ENCODE peak calls at places on chromosomes 16 and 17, in four cellular contexts. One of them, this sample, is unnamed.

GRCh38 chr17:37698132-37698615 is 46.7 kb downstream of the HNF1B start:
- DNase-seq in HFFc6: peak
- DNase-seq in choroid plexus epithelial cell: peak
- DNase-seq in K562: no peak
- DNase-seq in this sample: no peak

GRCh38 chr16:19938536-19938935 is 53.9 kb upstream of the GPRC5B start:
- DNase-seq in HFFc6: no peak
- DNase-seq in choroid plexus epithelial cell: no peak
- DNase-seq in K562: no peak
- DNase-seq in this sample: no peak

GRCh38 chr16:65598626-65599025 is 476.8 kb upstream of the CDH11 start:
- DNase-seq in HFFc6: no peak
- DNase-seq in choroid plexus epithelial cell: no peak
- DNase-seq in K562: no peak
- DNase-seq in this sample: no peak

GRCh38 chr16:1645914-1646525 is 32.1 kb upstream of the JPT2 start:
- DNase-seq in HFFc6: peak
- DNase-seq in choroid plexus epithelial cell: peak
- DNase-seq in K562: peak
- DNase-seq in this sample: no peak

GRCh38 chr17:50943575-50943933 is 77.4 kb upstream of the TOB1 start:
- DNase-seq in HFFc6: no peak
- DNase-seq in choroid plexus epithelial cell: no peak
- DNase-seq in K562: peak
- DNase-seq in this sample: no peak

GRCh38 chr16:981695-982151 is at the start of gene SOX8:
- DNase-seq in HFFc6: no peak
- DNase-seq in choroid plexus epithelial cell: no peak
- DNase-seq in K562: no peak
- DNase-seq in this sample: no peak

GRCh38 chr17:199195-199604 is 17.8 kb upstream of the DOC2B start:
- DNase-seq in HFFc6: no peak
- DNase-seq in choroid plexus epithelial cell: peak
- DNase-seq in K562: no peak
- DNase-seq in this sample: no peak

GRCh38 chr17:14303343-14304221 is 2.7 kb downstream of the HS3ST3B1 start:
- DNase-seq in HFFc6: no peak
- DNase-seq in choroid plexus epithelial cell: peak
- DNase-seq in K562: peak
- DNase-seq in this sample: peak

GRCh38 chr16:50815382-50815781 is 73.5 kb downstream of the CYLD start:
- DNase-seq in HFFc6: no peak
- DNase-seq in choroid plexus epithelial cell: no peak
- DNase-seq in K562: no peak
- DNase-seq in this sample: no peak

GRCh38 chr17:76272541-76273434 is 7.6 kb downstream of the UBALD2 start:
- DNase-seq in HFFc6: no peak
- DNase-seq in choroid plexus epithelial cell: no peak
- DNase-seq in K562: no peak
- DNase-seq in this sample: no peak

GRCh38 chr17:17387017-17387416 is 83.8 kb downstream of the NT5M start:
- DNase-seq in HFFc6: no peak
- DNase-seq in choroid plexus epithelial cell: no peak
- DNase-seq in K562: no peak
- DNase-seq in this sample: no peak

GRCh38 chr17:81037783-81038733 is 3.1 kb downstream of the BAIAP2 start:
- DNase-seq in HFFc6: no peak
- DNase-seq in choroid plexus epithelial cell: peak
- DNase-seq in K562: no peak
- DNase-seq in this sample: no peak

DNA sequence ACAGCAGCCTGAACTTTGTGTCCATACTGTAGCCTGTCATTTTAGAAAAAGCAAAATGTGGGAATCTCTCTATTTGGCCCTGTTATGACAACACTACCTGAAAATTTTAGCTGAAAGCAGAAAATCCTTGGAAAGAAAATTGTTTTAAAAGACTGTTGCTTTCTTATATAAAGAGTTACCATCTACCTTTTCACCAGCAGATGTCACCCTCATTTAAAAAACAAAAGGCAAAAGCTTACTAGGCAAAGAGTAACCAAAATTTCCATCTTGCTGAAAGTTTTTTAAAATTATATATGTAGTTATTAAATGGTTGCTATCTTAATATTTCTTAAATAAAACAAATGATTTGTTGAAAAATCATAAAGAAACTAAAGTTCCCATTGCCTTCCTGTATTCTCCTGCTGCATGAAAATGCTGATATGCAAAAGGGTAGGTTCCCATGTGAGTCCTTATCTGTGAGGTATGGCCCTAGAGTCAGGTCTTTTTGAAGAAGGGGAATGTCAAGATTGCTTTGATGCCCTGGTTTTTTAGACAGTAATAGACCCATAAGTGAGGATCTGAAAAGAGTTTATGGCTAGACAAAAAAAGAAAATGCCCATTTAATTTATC is 61.0 kb downstream of the TNRC6C start:
- DNase-seq in HFFc6: peak
- DNase-seq in choroid plexus epithelial cell: peak
- DNase-seq in K562: no peak
- DNase-seq in this sample: no peak
- TF ChIP-seq CTCF in HFFc6: peak
- TF ChIP-seq CTCF in choroid plexus epithelial cell: peak
- TF ChIP-seq CTCF in K562: peak
- TF ChIP-seq CTCF in this sample: peak

DNA sequence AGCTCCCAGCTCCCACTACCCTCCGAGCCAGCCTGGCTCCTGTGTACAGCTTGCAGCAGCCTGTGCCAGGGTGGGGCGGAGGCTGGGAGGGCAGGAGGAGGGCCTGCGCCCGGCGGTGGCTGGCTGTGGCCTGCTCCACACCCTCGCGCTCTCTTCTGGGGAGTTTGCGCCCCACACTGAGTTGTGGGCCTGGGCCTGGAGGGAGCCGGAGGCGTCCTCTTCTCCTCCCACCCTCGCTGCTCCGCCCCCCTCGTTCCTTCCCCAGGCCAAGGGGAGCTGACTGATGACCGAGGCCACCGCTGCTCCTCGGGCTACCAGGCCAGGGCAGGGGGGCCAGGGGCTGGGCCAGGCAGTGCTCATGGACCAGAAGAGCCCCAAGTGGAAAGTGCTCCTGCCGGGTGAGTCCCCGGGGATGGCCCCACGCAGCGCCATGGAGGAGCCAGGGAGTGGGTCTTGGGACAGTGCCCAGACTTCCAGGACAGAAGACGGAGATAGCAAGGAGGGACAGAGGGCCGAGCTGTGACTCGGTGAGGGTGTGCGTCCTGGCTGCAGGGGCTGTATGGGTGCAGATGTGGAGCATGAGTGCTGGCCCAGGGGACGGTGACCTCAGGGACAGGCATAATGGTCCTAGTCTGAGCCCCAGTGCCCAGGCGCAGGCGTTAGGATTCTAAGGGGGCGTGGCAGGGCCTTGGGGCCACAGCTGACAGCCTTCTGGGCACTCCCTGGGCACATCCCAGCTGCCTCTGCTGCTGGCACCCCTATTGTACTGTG is 242.1 kb upstream of the GSE1 start:
- DNase-seq in HFFc6: peak
- DNase-seq in choroid plexus epithelial cell: no peak
- DNase-seq in K562: peak
- DNase-seq in this sample: no peak
- TF ChIP-seq CTCF in HFFc6: no peak
- TF ChIP-seq CTCF in choroid plexus epithelial cell: no peak
- TF ChIP-seq CTCF in K562: no peak
- TF ChIP-seq CTCF in this sample: no peak

GRCh38 chr17:62637809-62638208 is 10.3 kb downstream of the MRC2 start:
- DNase-seq in HFFc6: no peak
- DNase-seq in choroid plexus epithelial cell: no peak
- DNase-seq in K562: no peak
- DNase-seq in this sample: no peak
- TF ChIP-seq CTCF in HFFc6: no peak
- TF ChIP-seq CTCF in choroid plexus epithelial cell: peak
- TF ChIP-seq CTCF in K562: peak
- TF ChIP-seq CTCF in this sample: no peak

DNA sequence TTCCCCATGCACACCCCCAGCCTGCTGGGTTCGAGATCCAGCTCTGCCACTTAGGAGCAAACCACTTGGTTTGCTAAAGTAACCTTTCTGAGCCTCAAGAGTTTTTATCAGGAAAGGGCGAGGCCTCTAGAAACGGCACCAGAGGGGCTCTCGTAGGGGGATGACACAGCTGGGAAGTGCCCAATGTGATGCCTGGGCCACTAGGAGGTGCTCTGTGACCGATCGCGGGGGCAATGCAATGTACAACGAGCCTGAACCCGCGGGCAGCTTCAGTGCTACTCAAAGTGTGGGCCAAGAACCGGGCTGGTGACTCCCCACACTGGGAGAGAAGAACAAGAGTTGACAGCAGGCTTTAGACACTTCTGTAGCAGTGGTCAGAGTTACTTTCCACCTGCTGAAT is 9.4 kb downstream of the C16orf89 start:
- DNase-seq in HFFc6: no peak
- DNase-seq in choroid plexus epithelial cell: peak
- DNase-seq in K562: peak
- DNase-seq in this sample: peak
- TF ChIP-seq CTCF in HFFc6: peak
- TF ChIP-seq CTCF in choroid plexus epithelial cell: peak
- TF ChIP-seq CTCF in K562: peak
- TF ChIP-seq CTCF in this sample: peak

GRCh38 chr17:74457820-74458166 is 8.6 kb upstream of the CD300A start:
- DNase-seq in HFFc6: no peak
- DNase-seq in choroid plexus epithelial cell: no peak
- DNase-seq in K562: no peak
- DNase-seq in this sample: no peak
- TF ChIP-seq CTCF in HFFc6: peak
- TF ChIP-seq CTCF in choroid plexus epithelial cell: no peak
- TF ChIP-seq CTCF in K562: no peak
- TF ChIP-seq CTCF in this sample: no peak

GRCh38 chr17:57086069-57086930 is 1.3 kb downstream of the AKAP1 start:
- DNase-seq in HFFc6: peak
- DNase-seq in choroid plexus epithelial cell: peak
- DNase-seq in K562: peak
- DNase-seq in this sample: peak

GRCh38 chr17:57088298-57088697 is 3.3 kb downstream of the AKAP1 start:
- DNase-seq in HFFc6: no peak
- DNase-seq in choroid plexus epithelial cell: no peak
- DNase-seq in K562: no peak
- DNase-seq in this sample: no peak

GRCh38 chr17:57085448-57086068 is 512 bp downstream of the AKAP1 start:
- DNase-seq in HFFc6: peak
- DNase-seq in choroid plexus epithelial cell: peak
- DNase-seq in K562: peak
- DNase-seq in this sample: peak

GRCh38 chr17:57084361-57084801 is 665 bp upstream of the AKAP1 start:
- DNase-seq in HFFc6: peak
- DNase-seq in choroid plexus epithelial cell: no peak
- DNase-seq in K562: no peak
- DNase-seq in this sample: no peak

GRCh38 chr17:57084802-57085447 is at the start of gene AKAP1:
- DNase-seq in HFFc6: peak
- DNase-seq in choroid plexus epithelial cell: peak
- DNase-seq in K562: peak
- DNase-seq in this sample: peak
- TF ChIP-seq CTCF in HFFc6: peak
- TF ChIP-seq CTCF in choroid plexus epithelial cell: no peak
- TF ChIP-seq CTCF in K562: no peak
- TF ChIP-seq CTCF in this sample: no peak

GRCh38 chr16:89400740-89401139 is 89.6 kb downstream of the ANKRD11 start:
- DNase-seq in HFFc6: no peak
- DNase-seq in choroid plexus epithelial cell: no peak
- DNase-seq in K562: no peak
- DNase-seq in this sample: no peak
- TF ChIP-seq CTCF in HFFc6: no peak
- TF ChIP-seq CTCF in choroid plexus epithelial cell: no peak
- TF ChIP-seq CTCF in K562: no peak
- TF ChIP-seq CTCF in this sample: no peak

GRCh38 chr16:86642084-86642483 is 63.7 kb downstream of the FOXL1 start:
- DNase-seq in HFFc6: no peak
- DNase-seq in choroid plexus epithelial cell: no peak
- DNase-seq in K562: peak
- DNase-seq in this sample: no peak
- TF ChIP-seq CTCF in HFFc6: no peak
- TF ChIP-seq CTCF in choroid plexus epithelial cell: no peak
- TF ChIP-seq CTCF in K562: no peak
- TF ChIP-seq CTCF in this sample: no peak

GRCh38 chr16:83402160-83402794 is 405.5 kb upstream of the HSBP1 start:
- DNase-seq in HFFc6: peak
- DNase-seq in choroid plexus epithelial cell: no peak
- DNase-seq in K562: no peak
- DNase-seq in this sample: no peak

GRCh38 chr16:83397601-83398000 is 410.2 kb upstream of the HSBP1 start:
- DNase-seq in HFFc6: no peak
- DNase-seq in choroid plexus epithelial cell: no peak
- DNase-seq in K562: no peak
- DNase-seq in this sample: no peak

GRCh38 chr16:83403751-83404150 is 404.0 kb upstream of the HSBP1 start:
- DNase-seq in HFFc6: peak
- DNase-seq in choroid plexus epithelial cell: peak
- DNase-seq in K562: no peak
- DNase-seq in this sample: no peak

GRCh38 chr16:83402969-83403368 is 404.8 kb upstream of the HSBP1 start:
- DNase-seq in HFFc6: peak
- DNase-seq in choroid plexus epithelial cell: peak
- DNase-seq in K562: no peak
- DNase-seq in this sample: no peak

GRCh38 chr16:83400234-83400633 is 407.5 kb upstream of the HSBP1 start:
- DNase-seq in HFFc6: no peak
- DNase-seq in choroid plexus epithelial cell: peak
- DNase-seq in K562: no peak
- DNase-seq in this sample: peak
- TF ChIP-seq CTCF in HFFc6: no peak
- TF ChIP-seq CTCF in choroid plexus epithelial cell: peak
- TF ChIP-seq CTCF in K562: peak
- TF ChIP-seq CTCF in this sample: no peak

GRCh38 chr17:2364132-2365116 is 27.1 kb downstream of the SGSM2 start:
- DNase-seq in HFFc6: no peak
- DNase-seq in choroid plexus epithelial cell: no peak
- DNase-seq in K562: no peak
- DNase-seq in this sample: no peak

GRCh38 chr17:2365132-2365531 is 27.8 kb downstream of the SGSM2 start:
- DNase-seq in HFFc6: no peak
- DNase-seq in choroid plexus epithelial cell: no peak
- DNase-seq in K562: no peak
- DNase-seq in this sample: no peak

GRCh38 chr17:2369039-2369438 is 31.7 kb downstream of the SGSM2 start:
- DNase-seq in HFFc6: no peak
- DNase-seq in choroid plexus epithelial cell: no peak
- DNase-seq in K562: no peak
- DNase-seq in this sample: no peak

GRCh38 chr17:2368383-2368782 is 31.1 kb downstream of the SGSM2 start:
- DNase-seq in HFFc6: no peak
- DNase-seq in choroid plexus epithelial cell: no peak
- DNase-seq in K562: no peak
- DNase-seq in this sample: no peak

GRCh38 chr17:2366747-2367494 is 29.6 kb downstream of the SGSM2 start:
- DNase-seq in HFFc6: no peak
- DNase-seq in choroid plexus epithelial cell: no peak
- DNase-seq in K562: peak
- DNase-seq in this sample: peak
- TF ChIP-seq CTCF in HFFc6: peak
- TF ChIP-seq CTCF in choroid plexus epithelial cell: peak
- TF ChIP-seq CTCF in K562: peak
- TF ChIP-seq CTCF in this sample: peak

This sample was measured in endothelial cell.